ENCODE peak calls at places on chromosome X, in four cellular contexts. S is SK-N-SH, A is K562, D is H1. K is an unnamed sample.

GRCh38 chrX:153649915-153650782 is 3.1 kb downstream of the DUSP9 start:
- DNase-seq in D (no peak), A (no peak), S (no peak), K (no peak)

GRCh38 chrX:38991656-38992558 is 190.6 kb downstream of the MID1IP1 start:
- DNase-seq in S (no peak), D (no peak), A (no peak), K (no peak)

GRCh38 chrX:22025751-22026150 is 6.4 kb upstream of the PHEX start:
- DNase-seq in S (no peak), A (no peak), D (no peak), K (no peak)

GRCh38 chrX:87409113-87409841 is 108.3 kb upstream of the KLHL4 start:
- DNase-seq in S (no peak), D (no peak), A (peak; percentile 48), K (no peak)

GRCh38 chrX:120309873-120310730 is 1.2 kb downstream of the TMEM255A start:
- DNase-seq in A (no peak), S (peak; percentile 22), D (no peak), K (peak; percentile 31)

GRCh38 chrX:110167952-110168451 is 149.9 kb downstream of the AMMECR1 start:
- DNase-seq in S (peak; percentile 43), A (peak; percentile 75), D (no peak), K (peak; percentile 66)

GRCh38 chrX:49230500-49231232 is 2.5 kb downstream of the CACNA1F start:
- DNase-seq in A (peak; percentile 89), S (no peak), D (no peak), K (peak; percentile 82)

GRCh38 chrX:153857348-153857903 is 27.1 kb upstream of the PDZD4 start:
- DNase-seq in A (peak; percentile 9), D (no peak), S (no peak), K (no peak)

GRCh38 chrX:118495958-118496762 is 545 bp downstream of the DOCK11 start:
- DNase-seq in D (no peak), A (peak; percentile 20), S (peak; percentile 59), K (peak; percentile 21)

GRCh38 chrX:40646489-40647306 is 663 bp downstream of the CXorf38 start:
- DNase-seq in D (no peak), A (peak; percentile 48), S (peak; percentile 62), K (peak; percentile 16)

GRCh38 chrX:118528089-118528753 is 32.6 kb downstream of the DOCK11 start:
- DNase-seq in S (no peak), A (no peak), D (no peak), K (no peak)

GRCh38 chrX:38577738-38578137 is 16.4 kb downstream of the TSPAN7 start:
- DNase-seq in A (no peak), S (no peak), D (no peak), K (no peak)

GRCh38 chrX:13188731-13189309 is 131.0 kb downstream of the ATXN3L start:
- DNase-seq in S (no peak), A (no peak), D (no peak), K (no peak)

GRCh38 chrX:10259716-10260115 is 102.9 kb downstream of the CLCN4 start:
- DNase-seq in A (no peak), D (no peak), S (no peak), K (no peak)

DNA sequence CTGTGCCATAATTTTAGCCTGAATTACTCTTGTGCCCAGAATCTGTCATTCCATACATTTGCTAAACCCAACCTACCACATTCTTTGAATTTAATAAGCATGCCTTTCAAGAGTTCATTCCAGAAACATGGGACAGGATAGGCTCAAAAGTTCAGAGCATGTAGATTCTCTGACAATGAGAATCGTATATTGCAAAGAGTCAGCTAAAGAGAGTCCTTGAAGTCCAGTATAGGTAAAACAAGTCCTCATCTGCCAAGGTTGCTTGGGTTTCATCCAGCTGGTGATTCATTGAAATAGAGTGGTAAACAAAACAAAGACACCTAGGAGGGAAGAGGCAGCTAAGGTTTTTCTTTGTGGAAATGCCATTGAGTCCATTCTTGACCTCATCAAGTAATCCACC is 249.3 kb upstream of the DIPK2B start:
- DNase-seq in A (no peak), D (no peak), S (no peak), K (no peak)
- TF ChIP-seq TEAD4 in A (no peak), D (no peak), S (no peak), K (no peak)

GRCh38 chrX:46330981-46331380 is 214.2 kb downstream of the ZNF674 start:
- DNase-seq in S (no peak), A (no peak), D (no peak), K (no peak)
- TF ChIP-seq TEAD4 in S (no peak), A (no peak), D (no peak), K (no peak)

GRCh38 chrX:54482839-54483593 is 13.0 kb downstream of the FGD1 start:
- DNase-seq in D (no peak), A (no peak), S (peak; percentile 63), K (peak; percentile 31)

GRCh38 chrX:54481751-54482150 is 14.3 kb downstream of the FGD1 start:
- DNase-seq in S (peak; percentile 51), D (no peak), A (peak; percentile 11), K (peak; percentile 23)

GRCh38 chrX:54483946-54484345 is 12.1 kb downstream of the FGD1 start:
- DNase-seq in D (no peak), A (no peak), S (no peak), K (no peak)

GRCh38 chrX:54479471-54480122 is 16.4 kb downstream of the FGD1 start:
- DNase-seq in S (no peak), D (no peak), A (no peak), K (peak; percentile 63)

GRCh38 chrX:54484666-54485065 is 11.4 kb downstream of the FGD1 start:
- DNase-seq in S (peak; percentile 45), D (no peak), A (no peak), K (peak; percentile 15)
- TF ChIP-seq TEAD4 in S (no peak), D (no peak), A (no peak), K (no peak)

DNA sequence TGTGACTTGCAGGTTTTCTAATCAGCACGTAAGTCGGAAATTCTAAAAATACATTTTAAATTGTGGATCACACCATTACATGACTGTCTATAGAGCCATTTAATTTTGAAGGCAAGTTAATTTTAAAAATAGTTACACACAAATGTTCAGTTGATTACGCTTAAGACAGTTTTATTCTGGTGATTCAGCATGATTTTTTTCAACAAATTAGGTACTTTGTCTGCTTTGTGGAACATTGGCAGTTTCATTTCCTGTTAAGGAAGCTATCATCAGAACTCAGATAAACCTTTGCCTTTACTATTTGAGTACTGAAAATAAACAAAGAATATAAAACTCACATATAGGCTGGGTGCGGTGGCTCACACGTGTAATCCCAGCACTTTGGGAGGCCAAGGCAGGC is 19.5 kb downstream of the SAT1 start:
- DNase-seq in A (no peak), D (no peak), S (no peak), K (no peak)
- TF ChIP-seq TEAD4 in A (no peak), D (no peak), S (no peak), K (no peak)

DNA sequence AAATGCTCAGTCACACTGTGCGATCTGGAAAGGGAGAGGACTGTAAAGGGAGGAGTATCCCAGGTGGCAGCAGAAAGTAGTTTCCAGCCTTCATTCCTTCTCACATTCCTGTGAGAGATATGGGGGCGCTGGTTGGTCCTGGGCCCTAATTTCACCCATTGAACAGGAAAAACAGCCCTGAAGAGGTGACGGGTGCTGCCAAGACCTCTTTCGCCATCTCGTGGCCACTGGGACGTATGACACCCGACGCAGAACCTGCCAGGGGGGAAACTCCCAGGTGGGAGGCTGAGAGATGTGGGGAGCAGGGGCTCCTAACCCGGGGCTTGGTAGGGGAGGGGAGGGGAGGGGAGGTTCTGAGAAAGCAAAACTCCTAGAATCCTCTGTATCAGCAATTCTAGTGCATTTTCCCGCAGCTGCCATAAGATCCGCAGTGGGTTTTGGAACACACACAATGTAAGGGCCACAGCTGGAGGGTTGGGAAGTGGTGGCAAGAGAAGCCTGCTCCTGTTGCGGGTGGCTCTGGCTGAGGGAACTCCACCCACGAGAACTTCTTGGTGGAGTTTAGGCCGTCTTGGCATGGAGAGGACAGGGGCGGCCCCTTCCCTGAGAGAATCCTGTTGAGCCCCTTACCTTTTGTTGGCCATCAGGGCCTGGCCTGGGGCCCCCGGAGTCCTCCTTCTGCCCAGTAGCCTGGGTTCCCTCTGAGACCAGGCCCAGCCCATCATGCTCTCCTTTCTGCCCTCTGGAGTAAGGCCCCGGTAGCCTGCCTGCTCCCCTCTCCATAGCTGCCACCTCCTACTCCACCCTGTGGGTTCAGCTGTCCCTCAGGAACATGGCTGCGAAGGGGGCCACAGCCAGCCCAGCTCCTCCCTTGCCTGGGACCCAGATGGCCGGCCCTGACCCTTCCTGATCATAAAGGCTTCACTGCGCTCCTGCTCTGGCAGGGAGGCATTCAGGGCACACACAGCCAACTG is 134.1 kb downstream of the OR13H1 start:
- DNase-seq in S (peak; percentile 74), A (peak; percentile 74), D (peak; percentile 17), K (peak; percentile 65)
- TF ChIP-seq TEAD4 in S (no peak), A (no peak), D (peak; percentile 35), K (no peak)

DNA sequence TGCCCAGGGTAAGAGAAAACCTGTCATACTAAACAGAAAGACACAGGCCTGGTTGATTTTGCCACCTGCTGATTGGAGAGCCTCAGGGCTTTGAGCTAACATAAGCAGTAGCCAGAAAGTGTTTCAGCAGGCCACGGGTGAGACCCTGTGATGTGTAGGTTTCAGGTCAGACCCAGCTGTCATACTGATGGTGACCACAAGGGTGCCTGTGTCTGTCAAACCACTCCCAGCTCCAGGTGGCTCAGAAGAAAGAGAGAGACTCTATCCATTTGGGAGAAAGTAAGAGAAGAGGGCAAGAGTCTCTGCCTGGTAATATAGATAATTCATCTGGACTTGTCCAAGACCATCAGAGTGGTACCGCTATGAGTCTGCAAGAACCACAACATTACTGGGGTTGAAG is 72.8 kb upstream of the NLRP2B start:
- DNase-seq in A (no peak), S (no peak), D (no peak), K (peak; percentile 50)
- TF ChIP-seq TEAD4 in A (no peak), S (no peak), D (no peak), K (no peak)

GRCh38 chrX:45083314-45083713 is 117.4 kb downstream of the DIPK2B start:
- DNase-seq in A (no peak), S (no peak), D (no peak), K (no peak)
- TF ChIP-seq TEAD4 in A (no peak), S (no peak), D (no peak), K (no peak)

DNA sequence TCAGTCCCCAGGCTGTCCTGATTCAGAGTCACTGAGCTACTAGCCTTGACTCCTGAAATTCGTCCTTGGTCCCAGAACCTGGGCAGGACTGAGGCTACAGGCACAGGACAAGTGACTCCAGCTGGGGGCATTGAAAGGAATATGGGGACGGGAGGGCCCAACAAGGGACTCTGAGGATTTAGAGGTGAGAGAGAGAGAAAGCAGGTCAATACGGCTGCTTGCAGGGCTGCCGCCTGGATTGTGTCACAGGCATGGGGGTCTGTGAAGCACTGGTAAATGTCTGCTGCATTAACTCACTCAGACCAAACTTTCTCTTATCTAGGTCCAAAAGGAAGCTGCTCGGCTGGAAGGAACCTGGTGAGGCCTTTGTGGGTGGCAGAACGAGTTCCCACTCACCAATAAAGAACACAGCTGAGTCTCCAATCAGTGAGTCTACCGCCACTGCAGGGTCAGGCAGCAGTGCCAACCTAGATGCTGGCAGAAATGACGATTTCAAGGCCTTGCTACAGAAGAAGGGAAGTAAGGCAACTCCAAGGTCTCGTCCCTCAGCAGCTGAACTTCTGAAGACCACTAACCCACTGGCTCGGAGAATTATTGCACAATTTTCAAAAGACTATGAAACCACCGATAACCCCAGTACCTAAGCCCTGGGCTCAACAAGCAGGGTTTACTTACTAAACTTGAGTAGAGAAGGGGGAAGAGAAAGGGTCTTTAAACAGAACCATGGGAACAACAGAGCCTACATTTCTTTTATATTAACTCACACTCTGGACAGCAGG is 11.4 kb upstream of the RTL5 start:
- DNase-seq in A (no peak), S (no peak), D (no peak), K (no peak)
- TF ChIP-seq TEAD4 in A (no peak), S (no peak), D (no peak), K (no peak)

DNA sequence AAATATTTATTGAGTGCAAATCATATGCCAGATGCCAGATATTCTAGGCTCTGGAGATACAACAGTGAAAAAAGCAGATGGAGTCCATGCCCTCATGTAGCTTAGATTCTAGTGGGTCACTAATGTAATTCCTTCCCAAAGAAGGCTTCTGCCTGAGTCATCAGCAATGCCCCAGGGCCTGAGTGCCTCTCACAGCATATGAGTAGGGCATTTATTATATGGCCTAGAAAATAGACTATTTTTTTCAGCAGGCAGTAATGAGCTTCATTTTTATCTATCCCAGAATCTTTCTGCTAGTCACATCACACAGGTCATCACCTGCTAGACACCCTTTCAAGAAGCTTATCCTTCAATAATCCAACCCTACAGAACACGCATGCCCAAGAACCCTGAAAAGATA is 22.3 kb downstream of the TMEM31 start:
- DNase-seq in S (no peak), D (no peak), A (no peak), K (no peak)
- TF ChIP-seq TEAD4 in S (no peak), D (no peak), A (no peak), K (no peak)

K was measured in WTC11.